ENCODE peak calls at places on chromosomes 12 and 14, in nine cellular contexts. G is AG04450, Q is HFF-Myc, L is A549, O is heart left ventricle, P is neural progenitor cell, Y is cardiac fibroblast, X is left lung, E is astrocyte of the spinal cord. D is an unnamed sample.

GRCh38 chr14:81613341-81614045 is 79.8 kb upstream of the SEL1L start:
- DNase-seq in Q (no peak), O (no peak), L (no peak), P (no peak), Y (no peak), X (no peak), G (no peak), E (no peak), D (no peak)

GRCh38 chr12:121167232-121167820 is 34.6 kb downstream of the P2RX7 start:
- DNase-seq in E (no peak), L (no peak), Q (no peak), Y (no peak), O (no peak), G (no peak), X (no peak), P (no peak), D (no peak)

GRCh38 chr12:124677552-124678356 is 110.3 kb upstream of the NCOR2 start:
- DNase-seq in P (no peak), G (no peak), Q (no peak), O (no peak), L (no peak), Y (no peak), E (no peak), X (no peak), D (no peak)

GRCh38 chr12:132559652-132560420 is 50.5 kb downstream of the LRCOL1 start:
- DNase-seq in E (peak), Y (peak), P (peak), Q (no peak), X (no peak), L (peak), O (no peak), G (no peak), D (peak)

GRCh38 chr14:38605193-38606114 is 349.6 kb upstream of the CLEC14A start:
- DNase-seq in Q (no peak), O (no peak), G (no peak), P (peak), X (no peak), E (no peak), L (no peak), Y (peak), D (no peak)

GRCh38 chr12:14558377-14559051 is 9.2 kb downstream of the PLBD1 start:
- DNase-seq in X (no peak), Y (no peak), Q (no peak), O (no peak), E (no peak), G (no peak), P (no peak), L (no peak), D (no peak)

GRCh38 chr12:31991815-31992214 is 32.6 kb downstream of the RESF1 start:
- DNase-seq in Q (no peak), L (no peak), P (no peak), Y (no peak), O (no peak), X (no peak), G (no peak), E (no peak), D (no peak)

GRCh38 chr14:50667491-50668007 is 557 bp downstream of the SAV1 start:
- DNase-seq in X (no peak), O (no peak), Q (no peak), E (no peak), Y (no peak), L (no peak), G (no peak), P (no peak), D (no peak)

GRCh38 chr12:123445388-123446344 is 9.2 kb upstream of the RILPL2 start:
- DNase-seq in X (no peak), E (no peak), G (peak), P (no peak), O (no peak), Q (no peak), Y (peak), L (no peak), D (peak)

GRCh38 chr14:54338696-54339317 is 58.0 kb upstream of the CDKN3 start:
- DNase-seq in X (no peak), L (peak), O (no peak), Q (peak), Y (peak), P (peak), G (peak), E (peak), D (no peak)

GRCh38 chr14:50829472-50830043 is 1.4 kb downstream of the NIN start:
- DNase-seq in X (no peak), L (no peak), Y (peak), Q (no peak), E (no peak), P (peak), G (no peak), O (no peak), D (no peak)

GRCh38 chr12:131388164-131388795 is 322.6 kb upstream of the SFSWAP start:
- DNase-seq in X (no peak), Y (no peak), P (no peak), L (no peak), O (no peak), Q (no peak), E (no peak), G (no peak), D (no peak)

GRCh38 chr12:42003031-42003430 is 141.6 kb downstream of the GXYLT1 start:
- DNase-seq in G (no peak), E (no peak), P (no peak), Q (no peak), O (no peak), X (no peak), Y (no peak), L (no peak), D (no peak)

GRCh38 chr12:114320910-114321309 is 85.0 kb downstream of the TBX5 start:
- DNase-seq in G (no peak), Q (no peak), X (no peak), O (no peak), L (no peak), E (no peak), Y (no peak), P (no peak), D (no peak)

GRCh38 chr14:94145902-94146527 is 16.6 kb upstream of the IFI27L2 start:
- DNase-seq in O (no peak), G (no peak), L (no peak), X (no peak), P (no peak), Y (no peak), E (no peak), Q (no peak), D (no peak)

GRCh38 chr14:58947816-58948440 is 240.5 kb upstream of the DAAM1 start:
- DNase-seq in E (peak), G (no peak), Q (no peak), L (no peak), X (no peak), O (no peak), Y (peak), P (peak), D (no peak)

GRCh38 chr12:49092816-49093406 is 1.7 kb downstream of the DHH start:
- DNase-seq in P (no peak), X (no peak), Q (no peak), G (no peak), Y (no peak), E (no peak), O (no peak), L (no peak), D (no peak)
- H3K4me3 ChIP-seq in P (peak), X (peak), Q (no peak), G (no peak), Y (no peak), E (no peak), O (peak), L (no peak), D (no peak)

GRCh38 chr12:65707051-65707450 is 117.2 kb upstream of the HMGA2 start:
- DNase-seq in X (no peak), P (no peak), L (no peak), E (no peak), O (no peak), G (no peak), Q (no peak), Y (no peak), D (no peak)

GRCh38 chr12:65715976-65716375 is 108.3 kb upstream of the HMGA2 start:
- DNase-seq in G (no peak), E (no peak), L (no peak), P (no peak), Q (no peak), X (no peak), O (no peak), Y (no peak), D (no peak)

DNA sequence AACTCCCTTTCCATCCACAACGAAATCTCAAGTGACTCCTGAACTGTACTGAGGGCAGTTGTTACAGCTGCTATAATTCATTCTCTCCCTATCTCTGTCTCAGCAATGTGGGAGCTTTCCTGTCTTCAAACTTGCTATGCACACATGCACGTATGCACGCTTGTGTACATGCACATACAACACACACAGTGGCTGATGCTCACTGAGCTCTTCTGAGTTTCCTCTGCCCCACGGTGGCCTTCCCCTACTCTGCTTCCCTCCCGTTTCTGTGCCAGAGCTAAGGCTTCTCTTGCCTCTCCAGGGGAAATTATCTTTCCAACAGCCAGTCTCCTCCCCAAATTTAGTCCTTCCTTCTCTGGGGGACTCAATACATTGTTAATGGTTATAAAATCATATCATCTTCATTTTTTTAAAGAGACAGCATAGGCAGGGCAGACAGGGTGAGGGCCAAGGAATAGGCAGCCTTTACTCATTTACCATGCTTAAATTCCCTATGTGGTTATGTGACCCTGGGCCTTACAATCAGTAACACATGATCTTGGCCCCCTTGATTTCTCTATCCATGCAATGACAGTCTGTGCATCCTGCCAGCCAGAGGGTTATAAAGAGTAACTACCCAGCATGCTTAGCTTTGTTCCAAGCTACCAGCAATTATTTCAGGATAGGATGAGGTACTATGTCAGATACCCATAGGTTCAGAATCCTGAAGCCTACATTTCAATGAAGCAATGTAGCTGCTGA is 111.8 kb upstream of the HMGA2 start:
- DNase-seq in Q (no peak), L (no peak), E (no peak), X (no peak), O (no peak), G (no peak), P (no peak), Y (no peak), D (no peak)
- TF ChIP-seq CTCF in Q (no peak), L (no peak), E (no peak), X (no peak), O (no peak), G (no peak), P (no peak), Y (no peak), D (no peak)

DNA sequence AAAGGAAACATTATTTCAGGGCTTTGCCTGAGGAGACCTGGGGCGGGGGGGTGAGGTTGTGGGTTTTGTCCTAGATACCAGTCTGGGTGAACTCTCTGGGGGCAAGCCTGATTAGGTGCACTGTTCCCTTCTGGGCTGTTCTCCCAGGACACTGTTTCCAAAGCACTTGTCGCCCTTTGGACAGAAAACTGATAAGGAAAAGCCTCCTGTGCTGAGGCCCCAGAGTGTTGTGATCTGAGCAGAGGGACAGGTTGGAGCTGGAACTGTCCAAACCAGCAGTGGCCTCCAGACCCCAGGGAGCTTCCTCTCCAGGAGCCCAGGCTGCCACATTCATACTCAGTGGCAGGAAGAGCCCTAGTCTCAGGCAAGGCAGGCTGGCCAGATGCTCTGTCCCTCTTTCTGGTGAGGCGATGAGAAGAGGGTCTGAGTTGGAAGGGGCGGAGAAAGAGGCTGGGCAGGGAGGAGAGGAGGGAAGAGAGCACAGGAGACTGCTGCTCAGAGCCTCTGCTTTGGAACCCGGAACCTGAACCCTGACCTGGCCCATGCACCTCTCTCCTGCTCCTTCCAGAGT is 1.9 kb downstream of the GALNT16 start:
- DNase-seq in G (no peak), Q (no peak), O (no peak), L (no peak), X (no peak), E (no peak), Y (peak), P (peak), D (no peak)
- H3K4me3 ChIP-seq in G (no peak), Q (no peak), O (peak), L (no peak), X (no peak), E (no peak), Y (no peak), P (peak), D (no peak)

GRCh38 chr14:41586237-41586636 is 20.4 kb upstream of the LRFN5 start:
- DNase-seq in X (no peak), Q (no peak), L (no peak), G (no peak), O (no peak), P (no peak), E (no peak), Y (peak), D (no peak)
- TF ChIP-seq CTCF in X (no peak), Q (no peak), L (no peak), G (peak), O (no peak), P (no peak), E (no peak), Y (no peak), D (no peak)

GRCh38 chr14:79661762-79662161 is 549.5 kb downstream of the DIO2 start:
- DNase-seq in X (no peak), G (no peak), O (no peak), Q (no peak), L (no peak), Y (peak), E (peak), P (no peak), D (peak)

GRCh38 chr14:79658224-79658623 is 553.1 kb downstream of the DIO2 start:
- DNase-seq in O (no peak), L (no peak), Y (no peak), E (no peak), Q (no peak), X (no peak), P (no peak), G (no peak), D (no peak)

GRCh38 chr14:79659995-79660975 is 551.0 kb downstream of the DIO2 start:
- DNase-seq in P (no peak), Y (no peak), X (no peak), G (no peak), Q (no peak), E (no peak), O (no peak), L (no peak), D (no peak)

GRCh38 chr14:79656496-79656895 is 554.8 kb downstream of the DIO2 start:
- DNase-seq in P (no peak), O (no peak), E (no peak), X (no peak), G (no peak), L (no peak), Y (no peak), Q (no peak), D (no peak)

DNA sequence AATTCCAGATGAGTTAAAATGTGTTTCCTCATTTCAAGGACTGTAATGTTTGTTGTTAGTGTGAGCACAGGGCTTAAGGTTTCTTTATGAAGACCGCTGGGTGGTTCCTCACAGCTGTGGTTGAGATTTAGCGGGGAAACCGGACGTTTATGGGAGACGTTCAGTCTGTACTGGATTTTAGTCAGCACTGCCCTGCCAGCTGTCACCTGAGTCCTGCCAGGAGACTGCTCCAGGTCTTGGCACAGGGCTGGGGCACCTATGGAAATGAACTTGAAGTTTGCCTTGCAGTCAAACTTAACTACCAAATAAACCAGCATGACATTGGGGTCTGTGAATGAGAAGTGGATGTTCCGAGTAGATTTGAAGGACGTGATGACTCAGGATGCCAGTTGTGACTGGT is 555.2 kb downstream of the DIO2 start:
- DNase-seq in E (no peak), L (no peak), Q (no peak), X (no peak), O (no peak), P (no peak), Y (no peak), G (no peak), D (no peak)
- H3K4me3 ChIP-seq in E (no peak), L (no peak), Q (no peak), X (no peak), O (no peak), P (no peak), Y (no peak), G (no peak), D (no peak)

GRCh38 chr12:52243264-52243773 is 10.3 kb downstream of the KRT7 start:
- DNase-seq in E (no peak), Q (no peak), L (no peak), P (no peak), X (no peak), G (no peak), O (peak), Y (no peak), D (no peak)

GRCh38 chr12:52244615-52244994 is 11.6 kb downstream of the KRT7 start:
- DNase-seq in P (no peak), X (no peak), Q (no peak), E (no peak), G (no peak), Y (no peak), O (no peak), L (no peak), D (no peak)

GRCh38 chr12:52242442-52243263 is 9.6 kb downstream of the KRT7 start:
- DNase-seq in X (no peak), G (no peak), Q (no peak), O (peak), E (no peak), Y (no peak), L (no peak), P (no peak), D (no peak)

GRCh38 chr12:52245259-52245961 is 12.4 kb downstream of the KRT7 start:
- DNase-seq in Y (no peak), Q (no peak), O (no peak), P (no peak), X (peak), G (no peak), E (no peak), L (no peak), D (no peak)

DNA sequence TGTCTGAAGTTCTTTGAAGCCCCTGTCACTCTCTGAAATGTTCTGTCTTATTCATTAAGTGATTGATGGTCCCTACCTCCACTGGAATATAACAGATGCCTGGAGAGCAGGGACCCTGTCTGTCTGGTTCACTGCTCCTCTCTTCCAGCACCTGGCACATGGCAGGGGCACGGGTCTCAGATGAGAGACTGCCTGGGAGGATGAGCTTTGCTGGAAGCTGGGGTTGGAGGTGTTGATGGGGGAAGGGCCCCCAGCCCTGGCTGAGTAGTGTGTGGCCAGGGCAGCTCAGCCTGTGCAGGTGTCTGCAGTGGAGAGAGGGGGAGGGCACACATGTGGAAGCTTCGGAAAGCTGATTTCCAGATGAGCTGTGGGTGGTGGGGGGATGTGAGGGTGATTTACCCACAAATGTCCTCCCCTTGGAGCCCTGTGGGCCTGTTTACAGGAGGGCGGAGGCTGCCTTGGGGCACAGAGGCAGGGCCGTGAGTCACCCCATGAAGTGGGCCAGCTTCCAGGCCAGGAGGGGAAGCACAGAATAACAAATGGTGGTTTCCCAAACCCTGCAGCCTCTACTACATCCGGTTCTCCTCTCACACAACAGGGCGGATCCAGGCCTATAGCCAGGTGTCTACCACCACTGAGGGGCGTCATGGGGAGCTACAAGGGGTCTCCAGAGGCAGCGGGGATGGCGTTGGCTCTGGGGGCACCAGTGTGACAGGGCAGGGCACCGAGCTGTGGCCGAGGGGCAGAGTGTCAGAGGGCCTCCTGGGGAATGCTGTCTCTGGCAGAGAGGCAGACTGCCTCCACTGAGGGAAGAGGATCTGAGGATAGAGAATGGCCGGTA is 11.0 kb downstream of the KRT7 start:
- DNase-seq in E (peak), O (peak), P (no peak), Q (peak), X (peak), Y (peak), L (peak), G (peak), D (no peak)
- TF ChIP-seq CTCF in E (no peak), O (no peak), P (no peak), Q (no peak), X (no peak), Y (no peak), L (no peak), G (no peak), D (no peak)

GRCh38 chr12:100864366-100864765 is 69.8 kb downstream of the ANO4 start:
- DNase-seq in E (no peak), X (no peak), G (no peak), P (no peak), Q (no peak), Y (no peak), L (no peak), O (no peak), D (no peak)
- H3K4me3 ChIP-seq in E (no peak), X (no peak), G (no peak), P (no peak), Q (no peak), Y (no peak), L (no peak), O (no peak), D (no peak)

GRCh38 chr14:97346675-97347074 is 549.5 kb downstream of the VRK1 start:
- DNase-seq in O (no peak), Q (no peak), L (no peak), X (no peak), G (no peak), Y (no peak), P (no peak), E (no peak), D (no peak)
- TF ChIP-seq CTCF in O (no peak), Q (no peak), L (no peak), X (no peak), G (no peak), Y (no peak), P (no peak), E (no peak), D (no peak)

GRCh38 chr12:116719661-116720060 is 18.2 kb downstream of the SPRING1 start:
- DNase-seq in L (no peak), E (no peak), O (no peak), Q (no peak), G (no peak), P (no peak), Y (no peak), X (no peak), D (no peak)
- H3K4me3 ChIP-seq in L (no peak), E (no peak), O (no peak), Q (no peak), G (no peak), P (no peak), Y (no peak), X (no peak), D (no peak)

D was measured in retinal pigment epithelial cell.